ENCODE peak calls at places on chromosomes 4 and X, in four cellular contexts. F is stimulated activated CD4-positive, alpha-beta T cell treated with anti-CD3 and anti-CD28 coated beads, Interleukin-2, amount 100 ng/mL, for 48 hours; I is activated CD8-positive, alpha-beta memory T cell treated with anti-CD3 and anti-CD28 coated beads for 48 hours; S is NCI-H446 treated with DMSO at 0.1 percent for 48 hours. O is an unnamed sample.

GRCh38 chrX:154437971-154438893 is 1.3 kb downstream of the GDI1 start:
- DNase-seq in F (no peak), I (no peak), S (no peak), O (no peak)

GRCh38 chr4:182828678-182829025 is 88.5 kb downstream of the DCTD start:
- DNase-seq in F (no peak), I (no peak), S (no peak), O (no peak)

GRCh38 chr4:5409237-5409636 is 299.1 kb downstream of the EVC2 start:
- DNase-seq in F (no peak), I (no peak), S (no peak), O (no peak)

GRCh38 chr4:186932631-186933150 is 209.0 kb upstream of the FAT1 start:
- DNase-seq in F (no peak), I (no peak), S (no peak), O (no peak)

GRCh38 chr4:22539251-22539650 is 23.4 kb upstream of the ADGRA3 start:
- DNase-seq in F (no peak), I (no peak), S (no peak), O (no peak)

GRCh38 chrX:10280061-10280460 is 123.3 kb downstream of the CLCN4 start:
- DNase-seq in F (no peak), I (no peak), S (peak), O (no peak)

GRCh38 chr4:84578540-84579409 is 4.2 kb upstream of the CDS1 start:
- DNase-seq in F (no peak), I (no peak), S (peak), O (no peak)

GRCh38 chr4:187711586-187711985 is 284.0 kb upstream of the ZFP42 start:
- DNase-seq in F (no peak), I (no peak), S (no peak), O (no peak)

GRCh38 chr4:94551616-94552564 is 100.1 kb downstream of the PDLIM5 start:
- DNase-seq in F (no peak), I (no peak), S (no peak), O (no peak)

GRCh38 chr4:20256381-20256881 is 4.7 kb downstream of the SLIT2 start:
- DNase-seq in F (no peak), I (no peak), S (no peak), O (no peak)

GRCh38 chrX:141402897-141403610 is 160.7 kb upstream of the SPANXC start:
- DNase-seq in F (no peak), I (no peak), S (no peak), O (no peak)

GRCh38 chr4:21879187-21879586 is 69.4 kb downstream of the KCNIP4 start:
- DNase-seq in F (no peak), I (no peak), S (no peak), O (no peak)

GRCh38 chr4:6464842-6465588 is 7.4 kb downstream of the PPP2R2C start:
- DNase-seq in F (no peak), I (no peak), S (no peak), O (peak)

GRCh38 chr4:163755013-163755412 is 260.5 kb downstream of the TMA16 start:
- DNase-seq in F (no peak), I (no peak), S (no peak), O (no peak)

GRCh38 chr4:150874386-150875226 is 140.5 kb downstream of the LRBA start:
- DNase-seq in F (no peak), I (no peak), S (peak), O (no peak)

GRCh38 chr4:89368855-89369254 is 61.3 kb upstream of the GPRIN3 start:
- DNase-seq in F (no peak), I (no peak), S (no peak), O (no peak)

GRCh38 chr4:59818656-59819055 is 1381.5 kb upstream of the ADGRL3 start:
- DNase-seq in F (no peak), I (no peak), S (no peak), O (no peak)

GRCh38 chr4:102449751-102450352 is 51.3 kb upstream of the NFKB1 start:
- DNase-seq in F (peak), I (no peak), S (peak), O (no peak)

GRCh38 chr4:114041117-114041475 is 61.6 kb upstream of the ARSJ start:
- DNase-seq in F (no peak), I (no peak), S (no peak), O (no peak)

GRCh38 chrX:129493643-129494042 is 29.6 kb downstream of the SMARCA1 start:
- DNase-seq in F (no peak), I (no peak), S (no peak), O (no peak)

GRCh38 chr4:78732332-78733104 is 43.6 kb upstream of the BMP2K start:
- DNase-seq in F (no peak), I (no peak), S (no peak), O (no peak)

GRCh38 chrX:68841251-68842049 is 12.6 kb downstream of the EFNB1 start:
- DNase-seq in F (no peak), I (no peak), S (no peak), O (no peak)

GRCh38 chr4:111064342-111064993 is 441.6 kb upstream of the PITX2 start:
- DNase-seq in F (no peak), I (no peak), S (no peak), O (no peak)

GRCh38 chr4:75844151-75844662 is 58.0 kb downstream of the PPEF2 start:
- DNase-seq in F (no peak), I (no peak), S (no peak), O (no peak)

GRCh38 chr4:101020956-101021355 is 326.4 kb downstream of the PPP3CA start:
- DNase-seq in F (no peak), I (no peak), S (no peak), O (no peak)

GRCh38 chr4:83320548-83320947 is 14.1 kb downstream of the HPSE start:
- DNase-seq in F (no peak), I (no peak), S (no peak), O (no peak)

GRCh38 chr4:15451866-15452765 is 17.6 kb upstream of the CC2D2A start:
- DNase-seq in F (no peak), I (no peak), S (no peak), O (no peak)

GRCh38 chrX:24151513-24151912 is 2.0 kb downstream of the ZFX start:
- DNase-seq in F (no peak), I (no peak), S (no peak), O (no peak)

GRCh38 chr4:7945709-7946380 is 6.2 kb upstream of the AFAP1 start:
- DNase-seq in F (no peak), I (no peak), S (no peak), O (no peak)

GRCh38 chr4:98686847-98687246 is 28.4 kb upstream of the TSPAN5 start:
- DNase-seq in F (no peak), I (no peak), S (no peak), O (no peak)

GRCh38 chr4:123191728-123192127 is 204.9 kb upstream of the SPRY1 start:
- DNase-seq in F (no peak), I (no peak), S (no peak), O (no peak)

GRCh38 chr4:1973218-1973617 is 35.6 kb downstream of the NELFA start:
- DNase-seq in F (no peak), I (no peak), S (no peak), O (no peak)

GRCh38 chr4:71680706-71681105 is 103.2 kb downstream of the GC start:
- DNase-seq in F (no peak), I (no peak), S (no peak), O (no peak)

GRCh38 chr4:124155239-124155638 is 557.3 kb downstream of the ANKRD50 start:
- DNase-seq in F (no peak), I (no peak), S (no peak), O (no peak)

GRCh38 chr4:7108046-7108625 is 40.3 kb upstream of the GRPEL1 start:
- DNase-seq in F (no peak), I (no peak), S (no peak), O (no peak)

GRCh38 chrX:25810202-25810601 is 327.9 kb upstream of the MAGEB18 start:
- DNase-seq in F (no peak), I (no peak), S (no peak), O (no peak)

GRCh38 chr4:75733369-75733768 is 9.0 kb downstream of the USO1 start:
- DNase-seq in F (no peak), I (no peak), S (no peak), O (no peak)

GRCh38 chr4:27009539-27009938 is 148.9 kb downstream of the STIM2 start:
- DNase-seq in F (no peak), I (no peak), S (no peak), O (no peak)

GRCh38 chrX:84796321-84796720 is 207.4 kb upstream of the APOOL start:
- DNase-seq in F (no peak), I (no peak), S (no peak), O (no peak)

GRCh38 chr4:107888237-107888636 is 43.1 kb upstream of the CYP2U1 start:
- DNase-seq in F (no peak), I (no peak), S (no peak), O (no peak)

O was measured in omental fat pad.